ENCODE peak calls at places on chromosomes 12 and 14, in four cellular contexts. One of them, this sample, is unnamed.

GRCh38 chr12:26274441-26275312 is 79.3 kb downstream of the SSPN start:
- DNase-seq in osteocyte: peak
- DNase-seq in AG08395: peak
- DNase-seq in activated T-cell treated with anti-CD3 and anti-CD28 coated beads for 1 hour: no peak
- DNase-seq in this sample: peak

GRCh38 chr12:124395284-124395752 is 100.4 kb downstream of the RFLNA start:
- DNase-seq in AG08395: no peak
- DNase-seq in activated T-cell treated with anti-CD3 and anti-CD28 coated beads for 1 hour: no peak
- DNase-seq in osteocyte: no peak
- DNase-seq in this sample: no peak

GRCh38 chr12:75666980-75667359 is 155.6 kb upstream of the KRR1 start:
- DNase-seq in activated T-cell treated with anti-CD3 and anti-CD28 coated beads for 1 hour: no peak
- DNase-seq in AG08395: peak
- DNase-seq in osteocyte: no peak
- DNase-seq in this sample: no peak

GRCh38 chr12:65443038-65443437 is 164.6 kb downstream of the MSRB3 start:
- DNase-seq in osteocyte: no peak
- DNase-seq in AG08395: peak
- DNase-seq in activated T-cell treated with anti-CD3 and anti-CD28 coated beads for 1 hour: no peak
- DNase-seq in this sample: no peak

GRCh38 chr12:6773662-6774351 is 1.5 kb downstream of the LAG3 start:
- DNase-seq in activated T-cell treated with anti-CD3 and anti-CD28 coated beads for 1 hour: no peak
- DNase-seq in AG08395: no peak
- DNase-seq in osteocyte: no peak
- DNase-seq in this sample: no peak

GRCh38 chr12:21526053-21526452 is at the start of gene SPX:
- DNase-seq in osteocyte: no peak
- DNase-seq in activated T-cell treated with anti-CD3 and anti-CD28 coated beads for 1 hour: no peak
- DNase-seq in AG08395: no peak
- DNase-seq in this sample: no peak

GRCh38 chr14:72040528-72040927 is 108.3 kb downstream of the RGS6 start:
- DNase-seq in AG08395: no peak
- DNase-seq in activated T-cell treated with anti-CD3 and anti-CD28 coated beads for 1 hour: no peak
- DNase-seq in osteocyte: no peak
- DNase-seq in this sample: no peak

GRCh38 chr12:1606021-1606622 is 11.7 kb upstream of the FBXL14 start:
- DNase-seq in osteocyte: peak
- DNase-seq in activated T-cell treated with anti-CD3 and anti-CD28 coated beads for 1 hour: peak
- DNase-seq in AG08395: peak
- DNase-seq in this sample: no peak

GRCh38 chr12:51262758-51263177 is 7.4 kb downstream of the SMAGP start:
- DNase-seq in osteocyte: no peak
- DNase-seq in AG08395: peak
- DNase-seq in activated T-cell treated with anti-CD3 and anti-CD28 coated beads for 1 hour: peak
- DNase-seq in this sample: no peak

GRCh38 chr14:97640031-97640430 is 842.8 kb downstream of the VRK1 start:
- DNase-seq in AG08395: no peak
- DNase-seq in osteocyte: no peak
- DNase-seq in activated T-cell treated with anti-CD3 and anti-CD28 coated beads for 1 hour: no peak
- DNase-seq in this sample: no peak

GRCh38 chr14:26175659-26176058 is 422.2 kb downstream of the NOVA1 start:
- DNase-seq in activated T-cell treated with anti-CD3 and anti-CD28 coated beads for 1 hour: no peak
- DNase-seq in osteocyte: no peak
- DNase-seq in AG08395: no peak
- DNase-seq in this sample: no peak

GRCh38 chr14:69175130-69175529 is 16.2 kb upstream of the EXD2 start:
- DNase-seq in AG08395: no peak
- DNase-seq in osteocyte: no peak
- DNase-seq in activated T-cell treated with anti-CD3 and anti-CD28 coated beads for 1 hour: no peak
- DNase-seq in this sample: no peak

GRCh38 chr12:68977335-68977734 is 44.4 kb upstream of the CPM start:
- DNase-seq in activated T-cell treated with anti-CD3 and anti-CD28 coated beads for 1 hour: no peak
- DNase-seq in osteocyte: no peak
- DNase-seq in AG08395: no peak
- DNase-seq in this sample: no peak

GRCh38 chr14:102277874-102278630 is 26.9 kb downstream of the MOK start:
- DNase-seq in osteocyte: no peak
- DNase-seq in activated T-cell treated with anti-CD3 and anti-CD28 coated beads for 1 hour: no peak
- DNase-seq in AG08395: no peak
- DNase-seq in this sample: no peak

GRCh38 chr12:9127484-9127883 is 11.8 kb upstream of the A2M start:
- DNase-seq in activated T-cell treated with anti-CD3 and anti-CD28 coated beads for 1 hour: no peak
- DNase-seq in AG08395: no peak
- DNase-seq in osteocyte: peak
- DNase-seq in this sample: no peak

GRCh38 chr12:6069452-6070093 is 54.9 kb downstream of the VWF start:
- DNase-seq in AG08395: peak
- DNase-seq in activated T-cell treated with anti-CD3 and anti-CD28 coated beads for 1 hour: no peak
- DNase-seq in osteocyte: no peak
- DNase-seq in this sample: no peak

GRCh38 chr12:81222841-81223595 is 145.1 kb downstream of the ACSS3 start:
- DNase-seq in activated T-cell treated with anti-CD3 and anti-CD28 coated beads for 1 hour: no peak
- DNase-seq in osteocyte: no peak
- DNase-seq in AG08395: peak
- DNase-seq in this sample: no peak

GRCh38 chr14:104101651-104102281 is 16.3 kb downstream of the ASPG start:
- DNase-seq in osteocyte: no peak
- DNase-seq in activated T-cell treated with anti-CD3 and anti-CD28 coated beads for 1 hour: no peak
- DNase-seq in AG08395: no peak
- DNase-seq in this sample: no peak

GRCh38 chr12:52005903-52006703 is 643 bp upstream of the TAMALIN start:
- DNase-seq in activated T-cell treated with anti-CD3 and anti-CD28 coated beads for 1 hour: no peak
- DNase-seq in osteocyte: no peak
- DNase-seq in AG08395: no peak
- DNase-seq in this sample: no peak

GRCh38 chr12:65308601-65309071 is 30.2 kb downstream of the MSRB3 start:
- DNase-seq in activated T-cell treated with anti-CD3 and anti-CD28 coated beads for 1 hour: no peak
- DNase-seq in osteocyte: no peak
- DNase-seq in AG08395: peak
- DNase-seq in this sample: no peak

GRCh38 chr14:53955671-53956426 is 776 bp downstream of the BMP4 start:
- DNase-seq in osteocyte: no peak
- DNase-seq in AG08395: no peak
- DNase-seq in activated T-cell treated with anti-CD3 and anti-CD28 coated beads for 1 hour: no peak
- DNase-seq in this sample: no peak

GRCh38 chr12:55762646-55763045 is 19.7 kb downstream of the GDF11 start:
- DNase-seq in activated T-cell treated with anti-CD3 and anti-CD28 coated beads for 1 hour: no peak
- DNase-seq in AG08395: no peak
- DNase-seq in osteocyte: no peak
- DNase-seq in this sample: no peak

This sample was measured in activated T-helper 2 cell treated with anti-CD3 and anti-CD28 coated beads, Interferon-gamma antibody, Interleukin-2, Interleukin-4, amounts not matched to agents 10 μg/mL and 5 μg/mL and 100 μg/mL, durations not matched to agents 14 hours and 24 hours and 36 hours.